ENCODE peak calls at places on chromosomes 7 and 10, in six cellular contexts. A, G, T, E, Z and X are unnamed samples.

GRCh38 chr7:131803861-131804260 is 247.4 kb upstream of the PODXL start:
- DNase-seq in Z (no peak), E (no peak), T (no peak), G (no peak), A (no peak), X (no peak)

GRCh38 chr10:102776779-102777417 is 33.1 kb downstream of the WBP1L start:
- DNase-seq in T (peak; percentile 71), A (no peak), Z (peak; percentile 92), E (no peak), G (no peak), X (peak; percentile 98)

GRCh38 chr7:106365252-106366005 is 80.6 kb upstream of the NAMPT start:
- DNase-seq in Z (no peak), E (no peak), T (peak; percentile 37), G (no peak), A (no peak), X (no peak)

GRCh38 chr10:14549496-14549895 is 218.8 kb upstream of the FRMD4A start:
- DNase-seq in E (no peak), Z (no peak), T (no peak), A (no peak), G (no peak), X (no peak)

GRCh38 chr7:72039460-72039859 is 372.7 kb downstream of the CALN1 start:
- DNase-seq in G (no peak), T (no peak), A (no peak), Z (no peak), E (no peak), X (no peak)

GRCh38 chr10:73576178-73576889 is 14.8 kb downstream of the USP54 start:
- DNase-seq in E (no peak), A (no peak), G (no peak), Z (peak; percentile 44), T (no peak), X (peak; percentile 79)

GRCh38 chr10:72730462-72730861 is 38.5 kb downstream of the MCU start:
- DNase-seq in T (no peak), A (no peak), Z (no peak), G (no peak), E (no peak), X (no peak)

GRCh38 chr10:65234261-65234660 is 1691.6 kb upstream of the LRRTM3 start:
- DNase-seq in Z (no peak), T (no peak), A (no peak), G (no peak), E (no peak), X (no peak)

GRCh38 chr10:21364196-21365114 is 161.0 kb downstream of the SKIDA1 start:
- DNase-seq in Z (peak; percentile 97), G (no peak), E (peak; percentile 94), A (no peak), T (peak; percentile 12), X (no peak)

GRCh38 chr10:79254333-79255006 is 92.8 kb upstream of the PPIF start:
- DNase-seq in T (no peak), E (no peak), Z (no peak), A (no peak), G (no peak), X (no peak)

GRCh38 chr7:36726806-36727503 is 2.7 kb upstream of the AOAH start:
- DNase-seq in A (no peak), E (no peak), G (no peak), Z (no peak), T (no peak), X (no peak)

GRCh38 chr10:11918384-11918783 is 95.2 kb downstream of the PROSER2 start:
- DNase-seq in A (no peak), G (no peak), T (no peak), Z (no peak), E (no peak), X (no peak)

GRCh38 chr7:51006483-51007235 is 224.0 kb upstream of the GRB10 start:
- DNase-seq in Z (no peak), T (no peak), E (no peak), G (no peak), A (no peak), X (no peak)

GRCh38 chr10:27252267-27253000 is 11.8 kb upstream of the ACBD5 start:
- DNase-seq in T (peak; percentile 83), Z (peak; percentile 65), G (peak; percentile 84), E (no peak), A (peak; percentile 86), X (no peak)

GRCh38 chr7:76072243-76073148 is 24.6 kb downstream of the MDH2 start:
- DNase-seq in G (no peak), Z (no peak), E (no peak), A (no peak), T (no peak), X (no peak)

GRCh38 chr10:95356190-95356955 is 65.6 kb upstream of the PDLIM1 start:
- DNase-seq in E (no peak), T (no peak), A (no peak), G (no peak), Z (no peak), X (no peak)

GRCh38 chr7:83819911-83820310 is 171.0 kb upstream of the SEMA3E start:
- DNase-seq in A (no peak), T (no peak), Z (no peak), G (no peak), E (no peak), X (no peak)

GRCh38 chr7:28347462-28347861 is 64.9 kb upstream of the CREB5 start:
- DNase-seq in Z (no peak), G (no peak), E (no peak), T (no peak), A (no peak), X (no peak)

GRCh38 chr10:128386231-128386630 is 260.0 kb upstream of the MKI67 start:
- DNase-seq in E (no peak), A (no peak), T (no peak), Z (no peak), G (no peak), X (no peak)

GRCh38 chr10:60943372-60944158 is 420 bp downstream of the RHOBTB1 start:
- DNase-seq in T (peak; percentile 55), E (peak; percentile 3), Z (peak; percentile 71), A (peak; percentile 8), G (no peak), X (peak; percentile 86)

GRCh38 chr7:25805027-25805687 is 346.8 kb upstream of the NFE2L3 start:
- DNase-seq in A (no peak), T (no peak), Z (no peak), E (no peak), G (no peak), X (no peak)

GRCh38 chr10:3772349-3773222 is 12.4 kb downstream of the KLF6 start:
- DNase-seq in T (no peak), Z (peak; percentile 32), A (no peak), E (no peak), G (no peak), X (no peak)

GRCh38 chr7:19095461-19095860 is 22.0 kb downstream of the TWIST1 start:
- DNase-seq in Z (no peak), E (no peak), T (no peak), A (no peak), G (no peak), X (no peak)

GRCh38 chr7:2440608-2441245 is 35.5 kb downstream of the GRIFIN start:
- DNase-seq in E (no peak), A (no peak), G (no peak), Z (no peak), T (no peak), X (no peak)

GRCh38 chr10:78264361-78264760 is 230.7 kb downstream of the RPS24 start:
- DNase-seq in Z (no peak), T (no peak), E (no peak), A (no peak), G (no peak), X (no peak)

GRCh38 chr10:65470986-65471385 is 1454.8 kb upstream of the LRRTM3 start:
- DNase-seq in E (no peak), T (no peak), G (no peak), A (no peak), Z (no peak), X (no peak)

GRCh38 chr10:43393606-43394360 is 15.2 kb downstream of the HNRNPF start:
- DNase-seq in A (no peak), G (no peak), Z (no peak), T (no peak), E (no peak), X (peak; percentile 13)

GRCh38 chr7:101114492-101114891 is 12.4 kb upstream of the SERPINE1 start:
- DNase-seq in T (no peak), G (no peak), Z (no peak), A (no peak), E (no peak), X (no peak)
- TF ChIP-seq POLR2AphosphoS5 in T (no peak), G (no peak), Z (no peak), A (no peak), E (no peak), X (no peak)

GRCh38 chr7:141617280-141617679 is 66.1 kb downstream of the AGK start:
- DNase-seq in G (no peak), E (no peak), Z (no peak), A (no peak), T (no peak), X (no peak)
- TF ChIP-seq POLR2AphosphoS5 in G (no peak), E (no peak), Z (no peak), A (no peak), T (no peak), X (no peak)

DNA sequence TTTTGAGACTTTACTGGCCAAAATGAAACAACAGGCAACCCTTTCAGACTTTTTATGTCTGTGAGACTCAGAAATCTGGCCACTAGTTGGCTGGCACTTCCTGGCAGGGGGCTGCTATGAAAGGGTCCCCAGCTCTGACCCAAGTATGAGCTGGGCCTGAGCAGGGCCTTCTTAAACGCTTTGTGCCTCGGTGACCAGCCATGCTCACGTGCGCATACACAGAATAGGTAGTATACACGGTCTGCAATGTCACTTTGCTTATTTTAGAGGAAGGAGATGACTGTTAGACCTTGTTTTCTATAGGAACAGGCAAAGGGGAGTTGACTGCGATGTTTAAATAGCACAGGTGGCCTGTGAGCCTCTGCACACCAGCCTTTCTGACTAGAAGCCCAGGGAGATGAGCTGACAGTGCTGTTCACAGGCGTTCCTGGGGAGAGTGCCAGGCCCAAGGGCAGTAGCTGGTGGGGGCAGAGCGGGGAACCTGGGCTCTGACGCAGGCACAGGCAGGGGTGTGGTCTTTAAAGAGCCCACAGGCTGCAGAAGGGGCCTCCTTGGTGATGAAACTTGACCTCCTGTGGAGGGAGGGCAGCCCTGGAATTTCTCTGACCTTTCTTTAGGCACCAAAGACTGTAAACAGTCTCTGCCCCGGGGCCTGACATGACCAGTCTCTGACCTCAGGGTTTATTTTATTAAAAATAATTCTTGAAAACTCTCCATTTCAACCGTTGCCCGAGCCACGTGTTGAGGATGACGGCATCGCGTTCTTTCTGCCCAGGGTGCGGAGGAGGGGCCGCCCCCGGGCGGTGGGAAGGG is 129.4 kb downstream of the VIPR2 start:
- DNase-seq in A (no peak), Z (no peak), E (no peak), T (peak; percentile 45), G (no peak), X (peak; percentile 95)
- TF ChIP-seq POLR2AphosphoS5 in A (no peak), Z (no peak), E (no peak), T (peak; percentile 34), G (no peak), X (peak; percentile 57)

DNA sequence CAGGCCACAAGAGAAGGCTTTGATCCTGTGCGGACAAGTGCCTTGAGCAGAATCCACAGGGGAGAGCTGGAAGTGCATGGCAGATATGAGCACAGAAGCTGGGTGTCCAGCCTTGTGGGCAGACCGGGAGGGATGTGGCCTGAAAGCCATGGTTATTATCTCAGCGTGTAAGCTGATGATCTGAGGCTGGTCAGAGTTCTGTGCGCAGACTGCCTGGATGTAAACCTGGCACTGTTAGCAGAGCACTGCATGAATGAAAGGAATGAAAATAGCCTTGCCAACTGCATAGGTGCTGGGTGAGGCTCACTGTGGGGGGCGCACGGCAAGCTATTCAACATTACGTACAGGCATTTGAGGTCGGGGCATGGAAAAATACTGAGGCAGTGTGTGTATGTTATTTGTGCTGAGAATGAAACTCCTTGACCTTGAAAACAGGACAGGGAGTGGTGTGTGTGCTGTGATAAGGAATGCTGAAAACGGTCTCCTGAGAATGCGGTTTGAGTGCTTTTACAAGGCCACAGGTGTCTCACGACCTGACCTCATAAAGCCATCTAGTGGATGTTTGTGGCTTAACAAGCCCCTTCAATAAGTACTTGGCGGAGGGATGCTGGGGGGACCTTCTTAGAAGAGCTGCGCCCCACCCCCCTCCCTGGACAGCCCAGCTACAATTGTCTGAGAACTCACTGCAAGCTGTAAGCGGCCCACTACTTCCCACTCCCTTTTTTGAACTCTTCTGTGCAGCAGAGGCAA is 18.7 kb downstream of the AKR1C1 start:
- DNase-seq in G (no peak), E (peak; percentile 26), T (peak; percentile 51), Z (peak; percentile 62), A (no peak), X (no peak)
- TF ChIP-seq POLR2AphosphoS5 in G (no peak), E (no peak), T (no peak), Z (no peak), A (no peak), X (no peak)